ENCODE peak calls at places on chromosomes 1 and 21, in seven cellular contexts. One of them, this sample, is unnamed.

GRCh38 chr21:42028754-42029385 is 18.7 kb upstream of the ZBTB21 start:
- DNase-seq in Calu3: no peak
- DNase-seq in nephron progenitor cell: no peak
- DNase-seq in PC-9: no peak
- DNase-seq in brain microvascular endothelial cell: no peak
- DNase-seq in ovary: no peak
- DNase-seq in glutamatergic neuron: no peak
- DNase-seq in this sample: no peak

GRCh38 chr1:156123356-156124196 is 9.1 kb downstream of the LMNA start:
- DNase-seq in Calu3: peak; percentile 97
- DNase-seq in nephron progenitor cell: no peak
- DNase-seq in PC-9: peak; percentile 94
- DNase-seq in brain microvascular endothelial cell: peak; percentile 97
- DNase-seq in ovary: peak; percentile 97
- DNase-seq in glutamatergic neuron: no peak
- DNase-seq in this sample: peak; percentile 96

GRCh38 chr1:33515112-33515511 is 42.7 kb downstream of the ZSCAN20 start:
- DNase-seq in Calu3: no peak
- DNase-seq in nephron progenitor cell: no peak
- DNase-seq in PC-9: no peak
- DNase-seq in brain microvascular endothelial cell: no peak
- DNase-seq in ovary: no peak
- DNase-seq in glutamatergic neuron: no peak
- DNase-seq in this sample: no peak

GRCh38 chr1:159429074-159429861 is 2.7 kb upstream of the OR10J4 start:
- DNase-seq in Calu3: no peak
- DNase-seq in nephron progenitor cell: no peak
- DNase-seq in PC-9: no peak
- DNase-seq in brain microvascular endothelial cell: peak; percentile 88
- DNase-seq in ovary: no peak
- DNase-seq in glutamatergic neuron: no peak
- DNase-seq in this sample: no peak

GRCh38 chr1:181396811-181397210 is 86.5 kb upstream of the CACNA1E start:
- DNase-seq in Calu3: no peak
- DNase-seq in nephron progenitor cell: no peak
- DNase-seq in PC-9: no peak
- DNase-seq in brain microvascular endothelial cell: no peak
- DNase-seq in ovary: no peak
- DNase-seq in glutamatergic neuron: no peak
- DNase-seq in this sample: no peak

GRCh38 chr1:4877426-4877825 is 223.0 kb downstream of the AJAP1 start:
- DNase-seq in Calu3: no peak
- DNase-seq in nephron progenitor cell: no peak
- DNase-seq in PC-9: no peak
- DNase-seq in brain microvascular endothelial cell: no peak
- DNase-seq in ovary: no peak
- DNase-seq in glutamatergic neuron: no peak
- DNase-seq in this sample: no peak

GRCh38 chr1:186828612-186829542 is at the start of gene PLA2G4A:
- DNase-seq in Calu3: peak; percentile 63
- DNase-seq in nephron progenitor cell: peak; percentile 19
- DNase-seq in PC-9: no peak
- DNase-seq in brain microvascular endothelial cell: peak; percentile 75
- DNase-seq in ovary: peak; percentile 40
- DNase-seq in glutamatergic neuron: no peak
- DNase-seq in this sample: peak; percentile 41

GRCh38 chr1:192668434-192668983 is 32.6 kb downstream of the RGS13 start:
- DNase-seq in Calu3: no peak
- DNase-seq in nephron progenitor cell: no peak
- DNase-seq in PC-9: peak; percentile 36
- DNase-seq in brain microvascular endothelial cell: peak; percentile 15
- DNase-seq in ovary: no peak
- DNase-seq in glutamatergic neuron: no peak
- DNase-seq in this sample: no peak

GRCh38 chr1:241702436-241702835 is 50.4 kb downstream of the WDR64 start:
- DNase-seq in Calu3: peak; percentile 14
- DNase-seq in nephron progenitor cell: no peak
- DNase-seq in PC-9: peak; percentile 77
- DNase-seq in brain microvascular endothelial cell: no peak
- DNase-seq in ovary: no peak
- DNase-seq in glutamatergic neuron: no peak
- DNase-seq in this sample: no peak

GRCh38 chr21:41711416-41712023 is 55.3 kb downstream of the RIPK4 start:
- DNase-seq in Calu3: no peak
- DNase-seq in nephron progenitor cell: no peak
- DNase-seq in PC-9: no peak
- DNase-seq in brain microvascular endothelial cell: no peak
- DNase-seq in ovary: no peak
- DNase-seq in glutamatergic neuron: no peak
- DNase-seq in this sample: no peak

GRCh38 chr1:99825098-99825497 is 25.1 kb upstream of the AGL start:
- DNase-seq in Calu3: no peak
- DNase-seq in nephron progenitor cell: no peak
- DNase-seq in PC-9: no peak
- DNase-seq in brain microvascular endothelial cell: no peak
- DNase-seq in ovary: no peak
- DNase-seq in glutamatergic neuron: no peak
- DNase-seq in this sample: no peak

GRCh38 chr21:16460936-16461335 is 731.2 kb downstream of the USP25 start:
- DNase-seq in Calu3: no peak
- DNase-seq in nephron progenitor cell: no peak
- DNase-seq in PC-9: no peak
- DNase-seq in brain microvascular endothelial cell: no peak
- DNase-seq in ovary: no peak
- DNase-seq in glutamatergic neuron: no peak
- DNase-seq in this sample: no peak

GRCh38 chr1:162724583-162725120 is 65.8 kb upstream of the HSD17B7 start:
- DNase-seq in Calu3: no peak
- DNase-seq in nephron progenitor cell: no peak
- DNase-seq in PC-9: no peak
- DNase-seq in brain microvascular endothelial cell: no peak
- DNase-seq in ovary: no peak
- DNase-seq in glutamatergic neuron: no peak
- DNase-seq in this sample: no peak

GRCh38 chr1:158374864-158375263 is 21.2 kb downstream of the CD1E start:
- DNase-seq in Calu3: no peak
- DNase-seq in nephron progenitor cell: no peak
- DNase-seq in PC-9: no peak
- DNase-seq in brain microvascular endothelial cell: no peak
- DNase-seq in ovary: no peak
- DNase-seq in glutamatergic neuron: no peak
- DNase-seq in this sample: no peak

GRCh38 chr1:2381741-2382620 is 9.4 kb downstream of the MORN1 start:
- DNase-seq in Calu3: peak; percentile 63
- DNase-seq in nephron progenitor cell: peak; percentile 91
- DNase-seq in PC-9: peak; percentile 47
- DNase-seq in brain microvascular endothelial cell: peak; percentile 55
- DNase-seq in ovary: peak; percentile 85
- DNase-seq in glutamatergic neuron: peak; percentile 96
- DNase-seq in this sample: peak; percentile 29

GRCh38 chr1:1921459-1921862 is 2.4 kb upstream of the TMEM52 start:
- DNase-seq in Calu3: no peak
- DNase-seq in nephron progenitor cell: no peak
- DNase-seq in PC-9: no peak
- DNase-seq in brain microvascular endothelial cell: no peak
- DNase-seq in ovary: no peak
- DNase-seq in glutamatergic neuron: no peak
- DNase-seq in this sample: no peak

GRCh38 chr1:1342584-1343115 is 6.6 kb downstream of the DVL1 start:
- DNase-seq in Calu3: no peak
- DNase-seq in nephron progenitor cell: no peak
- DNase-seq in PC-9: no peak
- DNase-seq in brain microvascular endothelial cell: no peak
- DNase-seq in ovary: no peak
- DNase-seq in glutamatergic neuron: no peak
- DNase-seq in this sample: no peak

GRCh38 chr1:222592171-222592570 is 2.4 kb upstream of the TAF1A start:
- DNase-seq in Calu3: no peak
- DNase-seq in nephron progenitor cell: no peak
- DNase-seq in PC-9: no peak
- DNase-seq in brain microvascular endothelial cell: peak; percentile 30
- DNase-seq in ovary: no peak
- DNase-seq in glutamatergic neuron: no peak
- DNase-seq in this sample: no peak

GRCh38 chr1:13228343-13228781 is 2.4 kb upstream of the PRAMEF18 start:
- DNase-seq in Calu3: peak; percentile 35
- DNase-seq in nephron progenitor cell: no peak
- DNase-seq in PC-9: no peak
- DNase-seq in brain microvascular endothelial cell: no peak
- DNase-seq in ovary: no peak
- DNase-seq in glutamatergic neuron: no peak
- DNase-seq in this sample: no peak

GRCh38 chr1:238653693-238654321 is 732.6 kb upstream of the CHRM3 start:
- DNase-seq in Calu3: no peak
- DNase-seq in nephron progenitor cell: no peak
- DNase-seq in PC-9: no peak
- DNase-seq in brain microvascular endothelial cell: peak; percentile 79
- DNase-seq in ovary: no peak
- DNase-seq in glutamatergic neuron: no peak
- DNase-seq in this sample: no peak

GRCh38 chr21:35377505-35378090 is 328.5 kb upstream of the RUNX1 start:
- DNase-seq in Calu3: no peak
- DNase-seq in nephron progenitor cell: no peak
- DNase-seq in PC-9: no peak
- DNase-seq in brain microvascular endothelial cell: peak; percentile 35
- DNase-seq in ovary: no peak
- DNase-seq in glutamatergic neuron: no peak
- DNase-seq in this sample: no peak

GRCh38 chr1:3364526-3364925 is 89.9 kb upstream of the ARHGEF16 start:
- DNase-seq in Calu3: no peak
- DNase-seq in nephron progenitor cell: no peak
- DNase-seq in PC-9: no peak
- DNase-seq in brain microvascular endothelial cell: no peak
- DNase-seq in ovary: no peak
- DNase-seq in glutamatergic neuron: no peak
- DNase-seq in this sample: no peak

GRCh38 chr1:39084191-39084590 is 58.0 kb downstream of the NDUFS5 start:
- DNase-seq in Calu3: no peak
- DNase-seq in nephron progenitor cell: no peak
- DNase-seq in PC-9: no peak
- DNase-seq in brain microvascular endothelial cell: no peak
- DNase-seq in ovary: no peak
- DNase-seq in glutamatergic neuron: no peak
- DNase-seq in this sample: no peak

GRCh38 chr21:36330904-36331303 is 10.9 kb downstream of the MORC3 start:
- DNase-seq in Calu3: peak; percentile 31
- DNase-seq in nephron progenitor cell: peak; percentile 19
- DNase-seq in PC-9: peak; percentile 40
- DNase-seq in brain microvascular endothelial cell: peak; percentile 38
- DNase-seq in ovary: peak; percentile 56
- DNase-seq in glutamatergic neuron: peak; percentile 48
- DNase-seq in this sample: no peak

GRCh38 chr1:161054805-161055204 is 9.0 kb upstream of the USF1 start:
- DNase-seq in Calu3: no peak
- DNase-seq in nephron progenitor cell: no peak
- DNase-seq in PC-9: no peak
- DNase-seq in brain microvascular endothelial cell: no peak
- DNase-seq in ovary: no peak
- DNase-seq in glutamatergic neuron: no peak
- DNase-seq in this sample: no peak
- TF ChIP-seq CTCF in Calu3: no peak
- TF ChIP-seq CTCF in nephron progenitor cell: no peak
- TF ChIP-seq CTCF in PC-9: peak; percentile 35
- TF ChIP-seq CTCF in brain microvascular endothelial cell: no peak
- TF ChIP-seq CTCF in ovary: no peak
- TF ChIP-seq CTCF in glutamatergic neuron: no peak
- TF ChIP-seq CTCF in this sample: peak; percentile 15

GRCh38 chr1:232630894-232631195 is 912 bp upstream of the SIPA1L2 start:
- DNase-seq in Calu3: no peak
- DNase-seq in nephron progenitor cell: no peak
- DNase-seq in PC-9: no peak
- DNase-seq in brain microvascular endothelial cell: no peak
- DNase-seq in ovary: no peak
- DNase-seq in glutamatergic neuron: no peak
- DNase-seq in this sample: no peak
- TF ChIP-seq CTCF in Calu3: no peak
- TF ChIP-seq CTCF in nephron progenitor cell: no peak
- TF ChIP-seq CTCF in PC-9: no peak
- TF ChIP-seq CTCF in brain microvascular endothelial cell: no peak
- TF ChIP-seq CTCF in ovary: no peak
- TF ChIP-seq CTCF in glutamatergic neuron: no peak
- TF ChIP-seq CTCF in this sample: no peak

GRCh38 chr1:213070399-213070798 is 19.4 kb downstream of the RPS6KC1 start:
- DNase-seq in Calu3: peak; percentile 14
- DNase-seq in nephron progenitor cell: no peak
- DNase-seq in PC-9: no peak
- DNase-seq in brain microvascular endothelial cell: peak; percentile 59
- DNase-seq in ovary: no peak
- DNase-seq in glutamatergic neuron: no peak
- DNase-seq in this sample: peak; percentile 37
- TF ChIP-seq CTCF in Calu3: no peak
- TF ChIP-seq CTCF in nephron progenitor cell: no peak
- TF ChIP-seq CTCF in PC-9: no peak
- TF ChIP-seq CTCF in brain microvascular endothelial cell: peak; percentile 50
- TF ChIP-seq CTCF in ovary: no peak
- TF ChIP-seq CTCF in glutamatergic neuron: no peak
- TF ChIP-seq CTCF in this sample: no peak

GRCh38 chr21:45013271-45013841 is 61.0 kb upstream of the ADARB1 start:
- DNase-seq in Calu3: no peak
- DNase-seq in nephron progenitor cell: no peak
- DNase-seq in PC-9: no peak
- DNase-seq in brain microvascular endothelial cell: no peak
- DNase-seq in ovary: no peak
- DNase-seq in glutamatergic neuron: no peak
- DNase-seq in this sample: no peak
- TF ChIP-seq CTCF in Calu3: no peak
- TF ChIP-seq CTCF in nephron progenitor cell: no peak
- TF ChIP-seq CTCF in PC-9: no peak
- TF ChIP-seq CTCF in brain microvascular endothelial cell: peak; percentile 35
- TF ChIP-seq CTCF in ovary: no peak
- TF ChIP-seq CTCF in glutamatergic neuron: no peak
- TF ChIP-seq CTCF in this sample: no peak

GRCh38 chr21:25360593-25360992 is 246.7 kb downstream of the MRPL39 start:
- DNase-seq in Calu3: no peak
- DNase-seq in nephron progenitor cell: no peak
- DNase-seq in PC-9: no peak
- DNase-seq in brain microvascular endothelial cell: no peak
- DNase-seq in ovary: no peak
- DNase-seq in glutamatergic neuron: no peak
- DNase-seq in this sample: no peak
- TF ChIP-seq CTCF in Calu3: no peak
- TF ChIP-seq CTCF in nephron progenitor cell: no peak
- TF ChIP-seq CTCF in PC-9: no peak
- TF ChIP-seq CTCF in brain microvascular endothelial cell: peak; percentile 62
- TF ChIP-seq CTCF in ovary: no peak
- TF ChIP-seq CTCF in glutamatergic neuron: no peak
- TF ChIP-seq CTCF in this sample: peak; percentile 36

GRCh38 chr21:18951291-18952038 is 547.9 kb upstream of the TMPRSS15 start:
- DNase-seq in Calu3: no peak
- DNase-seq in nephron progenitor cell: peak; percentile 32
- DNase-seq in PC-9: no peak
- DNase-seq in brain microvascular endothelial cell: no peak
- DNase-seq in ovary: no peak
- DNase-seq in glutamatergic neuron: peak; percentile 29
- DNase-seq in this sample: no peak
- TF ChIP-seq CTCF in Calu3: no peak
- TF ChIP-seq CTCF in nephron progenitor cell: peak; percentile 60
- TF ChIP-seq CTCF in PC-9: peak; percentile 53
- TF ChIP-seq CTCF in brain microvascular endothelial cell: peak; percentile 36
- TF ChIP-seq CTCF in ovary: no peak
- TF ChIP-seq CTCF in glutamatergic neuron: peak; percentile 79
- TF ChIP-seq CTCF in this sample: no peak

GRCh38 chr1:86502721-86503430 is 34.1 kb downstream of the CLCA1 start:
- DNase-seq in Calu3: peak; percentile 46
- DNase-seq in nephron progenitor cell: peak; percentile 11
- DNase-seq in PC-9: peak; percentile 61
- DNase-seq in brain microvascular endothelial cell: no peak
- DNase-seq in ovary: peak; percentile 25
- DNase-seq in glutamatergic neuron: no peak
- DNase-seq in this sample: no peak
- TF ChIP-seq CTCF in Calu3: no peak
- TF ChIP-seq CTCF in nephron progenitor cell: no peak
- TF ChIP-seq CTCF in PC-9: no peak
- TF ChIP-seq CTCF in brain microvascular endothelial cell: no peak
- TF ChIP-seq CTCF in ovary: no peak
- TF ChIP-seq CTCF in glutamatergic neuron: no peak
- TF ChIP-seq CTCF in this sample: no peak